ENCODE peak calls at places on chromosomes 4 and X, in five cellular contexts. W is upper lobe of right lung, N is HCT116, A is WERI-Rb-1, R is fibroblast of lung. Y is an unnamed sample.

GRCh38 chrX:46310815-46311497 is 234.3 kb downstream of the ZNF674 start:
- DNase-seq in W (no peak), N (no peak), R (no peak), A (no peak), Y (no peak)

GRCh38 chr4:24395937-24396336 is 188.4 kb downstream of the DHX15 start:
- DNase-seq in A (no peak), W (no peak), R (no peak), N (no peak), Y (no peak)

GRCh38 chrX:118978451-118978850 is 4.0 kb downstream of the LONRF3 start:
- DNase-seq in N (no peak), R (no peak), W (no peak), A (no peak), Y (no peak)

GRCh38 chrX:131895002-131895401 is 128.1 kb upstream of the STK26 start:
- DNase-seq in R (peak; percentile 19), N (no peak), A (no peak), W (no peak), Y (no peak)

GRCh38 chr4:146510942-146511341 is 10.8 kb downstream of the SLC10A7 start:
- DNase-seq in A (no peak), N (no peak), W (no peak), R (no peak), Y (no peak)

GRCh38 chr4:8592366-8593267 is at the start of gene CPZ:
- DNase-seq in A (peak; percentile 30), W (no peak), N (no peak), R (peak; percentile 11), Y (no peak)

GRCh38 chr4:16508968-16509367 is 282.7 kb upstream of the TAPT1 start:
- DNase-seq in A (peak; percentile 12), W (no peak), N (no peak), R (no peak), Y (no peak)

GRCh38 chr4:23737571-23737970 is 152.3 kb downstream of the PPARGC1A start:
- DNase-seq in A (no peak), N (no peak), W (no peak), R (no peak), Y (no peak)

GRCh38 chrX:27751976-27752375 is 55.8 kb upstream of the MAGEB10 start:
- DNase-seq in R (no peak), W (no peak), A (no peak), N (no peak), Y (no peak)

GRCh38 chrX:154374361-154375155 is at the start of gene FLNA:
- DNase-seq in A (peak; percentile 80), R (no peak), N (no peak), W (no peak), Y (no peak)

GRCh38 chr4:90118547-90119211 is 8.5 kb upstream of the CCSER1 start:
- DNase-seq in W (no peak), A (peak; percentile 42), N (no peak), R (no peak), Y (no peak)

GRCh38 chr4:184408021-184408710 is 66.2 kb downstream of the IRF2 start:
- DNase-seq in A (no peak), R (peak; percentile 75), N (no peak), W (no peak), Y (no peak)

GRCh38 chr4:186699298-186699697 is 24.4 kb downstream of the FAT1 start:
- DNase-seq in A (no peak), R (peak; percentile 38), N (no peak), W (no peak), Y (no peak)

GRCh38 chr4:57102050-57102564 is 8.1 kb downstream of the IGFBP7 start:
- DNase-seq in N (no peak), W (no peak), A (no peak), R (peak; percentile 83), Y (peak; percentile 86)

GRCh38 chr4:119053245-119053644 is 82.4 kb upstream of the MYOZ2 start:
- DNase-seq in W (no peak), R (no peak), A (no peak), N (no peak), Y (no peak)

GRCh38 chrX:66914082-66914481 is 275.2 kb upstream of the EDA2R start:
- DNase-seq in W (no peak), R (no peak), A (no peak), N (no peak), Y (no peak)

GRCh38 chr4:3010577-3010976 is 47.2 kb downstream of the GRK4 start:
- DNase-seq in R (no peak), A (no peak), N (no peak), W (no peak), Y (no peak)

GRCh38 chrX:14616301-14616700 is 87.0 kb downstream of the GLRA2 start:
- DNase-seq in W (no peak), N (no peak), A (no peak), R (peak; percentile 72), Y (no peak)

GRCh38 chr4:20995015-20995414 is 294.8 kb downstream of the PACRGL start:
- DNase-seq in N (no peak), A (no peak), W (no peak), R (peak; percentile 1), Y (no peak)

GRCh38 chrX:135345328-135345645 is 36.0 kb downstream of the ETDC start:
- DNase-seq in A (no peak), R (peak; percentile 62), N (no peak), W (no peak), Y (no peak)

GRCh38 chr4:78613522-78614311 is 62.1 kb downstream of the ANXA3 start:
- DNase-seq in W (no peak), A (no peak), R (no peak), N (no peak), Y (no peak)

GRCh38 chr4:87511500-87511899 is 17.7 kb downstream of the SPARCL1 start:
- DNase-seq in R (no peak), A (no peak), N (no peak), W (no peak), Y (no peak)

GRCh38 chrX:119692241-119693031 is 532 bp downstream of the SEPTIN6 start:
- DNase-seq in W (peak; percentile 68), A (peak; percentile 31), R (peak; percentile 74), N (no peak), Y (no peak)

GRCh38 chr4:9765091-9765490 is 16.3 kb upstream of the DRD5 start:
- DNase-seq in R (peak; percentile 2), W (no peak), N (peak; percentile 31), A (peak; percentile 71), Y (no peak)

GRCh38 chrX:150870487-150871340 is 27.8 kb downstream of the CD99L2 start:
- DNase-seq in N (no peak), A (no peak), W (no peak), R (peak; percentile 37), Y (no peak)

GRCh38 chrX:23883737-23884354 is 23.9 kb downstream of the APOO start:
- DNase-seq in N (peak; percentile 66), R (peak; percentile 73), A (no peak), W (no peak), Y (no peak)

GRCh38 chrX:112211459-112211858 is 128.9 kb upstream of the TRPC5 start:
- DNase-seq in A (no peak), N (no peak), W (no peak), R (no peak), Y (no peak)

GRCh38 chr4:136526517-136526916 is 1005.8 kb downstream of the PCDH18 start:
- DNase-seq in R (peak; percentile 12), N (no peak), A (no peak), W (no peak), Y (no peak)

GRCh38 chr4:8607603-8608481 is 15.3 kb downstream of the CPZ start:
- DNase-seq in W (no peak), N (no peak), R (no peak), A (peak; percentile 73), Y (no peak)

GRCh38 chrX:28127662-28128061 is 146.4 kb upstream of the DCAF8L1 start:
- DNase-seq in R (no peak), N (no peak), W (no peak), A (no peak), Y (no peak)

GRCh38 chrX:3299626-3300025 is 46.8 kb downstream of the MXRA5 start:
- DNase-seq in A (no peak), R (peak; percentile 0), W (no peak), N (no peak), Y (no peak)

GRCh38 chrX:37976153-37976552 is 30.2 kb upstream of the SYTL5 start:
- DNase-seq in W (no peak), N (no peak), R (peak; percentile 2), A (no peak), Y (no peak)

GRCh38 chrX:24229400-24229879 is 79.9 kb downstream of the ZFX start:
- DNase-seq in N (no peak), A (no peak), W (no peak), R (no peak), Y (no peak)

GRCh38 chr4:48877827-48878535 is 28.6 kb downstream of the OCIAD2 start:
- DNase-seq in R (no peak), N (no peak), W (no peak), A (no peak), Y (no peak)

GRCh38 chrX:138026211-138026610 is 460.3 kb downstream of the ZIC3 start:
- DNase-seq in R (peak; percentile 1), A (no peak), N (no peak), W (no peak), Y (no peak)

GRCh38 chr4:127049506-127049905 is 583.3 kb upstream of the INTU start:
- DNase-seq in W (no peak), R (no peak), A (no peak), N (no peak), Y (no peak)

GRCh38 chr4:99945718-99946345 is 586 bp downstream of the DNAJB14 start:
- DNase-seq in W (no peak), A (no peak), R (peak; percentile 36), N (no peak), Y (no peak)

GRCh38 chr4:173518419-173519102 is 11.5 kb downstream of the HAND2 start:
- DNase-seq in R (no peak), N (no peak), W (no peak), A (no peak), Y (no peak)
- H3K27me3 ChIP-seq in R (peaks cover 72% of the 10 kb centered on the region), N (peaks cover 18% of the 10 kb centered on the region), W (peaks cover 98% of the 10 kb centered on the region), A (no peaks in the 10 kb centered on the region), Y (peaks cover 98% of the 10 kb centered on the region)

DNA sequence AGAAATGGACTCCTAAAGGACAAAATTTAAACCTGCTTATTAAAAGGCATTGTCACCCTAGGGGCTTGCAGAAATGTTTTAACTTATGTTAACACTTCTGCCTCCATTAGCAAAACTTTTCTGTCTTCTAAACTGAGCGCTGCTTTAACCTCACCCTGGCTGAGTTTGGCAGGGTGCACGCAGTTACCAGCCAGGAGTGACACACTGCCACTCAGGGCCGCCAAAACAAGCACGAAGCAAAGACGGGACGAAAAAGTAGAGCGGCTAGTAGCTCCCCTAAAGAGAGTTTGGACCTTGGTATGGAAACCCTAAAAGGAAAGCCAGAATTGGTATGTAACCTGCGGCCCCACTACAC is 23.8 kb upstream of the UVSSA start:
- DNase-seq in W (no peak), A (no peak), R (no peak), N (no peak), Y (no peak)
- H3K27ac ChIP-seq in W (no peak overlapping the region), A (no peak overlapping the region), R (peak overlapping the region; percentile 85), N (peak overlapping the region; percentile 70), Y (peak overlapping the region; percentile 99)

GRCh38 chr4:139910106-139910505 is 243.9 kb downstream of the MAML3 start:
- DNase-seq in W (no peak), A (no peak), R (peak; percentile 40), N (no peak), Y (no peak)
- H3K27me3 ChIP-seq in W (no peaks in the 10 kb centered on the region), A (no peaks in the 10 kb centered on the region), R (no peaks in the 10 kb centered on the region), N (peaks cover 4% of the 10 kb centered on the region), Y (no peaks in the 10 kb centered on the region)

DNA sequence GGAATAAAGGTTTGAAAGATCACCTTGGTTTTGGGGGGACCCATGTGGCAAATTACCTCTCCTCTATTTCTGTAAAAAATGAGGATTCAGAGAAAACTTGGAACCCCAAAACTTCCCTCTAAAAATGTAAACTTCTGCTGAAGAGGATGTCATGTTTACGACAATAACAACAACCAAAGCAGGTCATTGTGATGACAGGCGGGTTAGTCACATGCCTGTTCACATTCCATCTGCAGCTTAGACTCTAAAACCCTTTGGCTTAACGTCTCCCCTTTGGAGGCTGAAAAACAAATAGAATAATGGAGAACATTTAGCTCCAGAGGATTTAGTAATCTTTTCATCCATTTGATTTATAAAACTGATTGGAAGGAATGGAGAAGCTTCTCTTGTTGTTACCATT is 75.0 kb upstream of the FAM9C start:
- DNase-seq in W (no peak), R (no peak), N (no peak), A (peak; percentile 16), Y (no peak)
- H3K27ac ChIP-seq in W (peak overlapping the region; percentile 65), R (peak overlapping the region; percentile 27), N (no peak overlapping the region), A (no peak overlapping the region), Y (no peak overlapping the region)

Y was measured in RWPE2.